ENCODE peak calls at places on chromosomes 4 and X, in ten cellular contexts. Y is cardiac muscle cell; X is HFF-Myc; I is fibroblast of lung; O is coronary artery; R is NT2/D1; Z is testis; S is brain microvascular endothelial cell; H is naive thymus-derived CD4-positive, alpha-beta T cell; E is adipocyte. A is an unnamed sample.

GRCh38 chrX:32195611-32196010 is 1015.7 kb downstream of the DMD start:
- DNase-seq in O (no peak), S (no peak), Y (no peak), H (no peak), E (no peak), R (no peak), X (no peak), Z (peak), I (no peak), A (no peak)

GRCh38 chr4:19739101-19739651 is 512.5 kb upstream of the SLIT2 start:
- DNase-seq in X (peak), I (peak), Y (peak), E (peak), R (no peak), H (no peak), O (no peak), Z (no peak), S (peak), A (peak)

GRCh38 chr4:74016068-74016467 is 17.6 kb upstream of the CXCL5 start:
- DNase-seq in O (no peak), H (no peak), S (no peak), E (no peak), X (no peak), Z (no peak), I (peak), Y (no peak), R (no peak), A (no peak)

GRCh38 chr4:186953601-186954260 is 230.1 kb upstream of the FAT1 start:
- DNase-seq in R (no peak), X (no peak), H (no peak), S (no peak), O (no peak), Y (no peak), Z (no peak), I (no peak), E (no peak), A (no peak)

GRCh38 chr4:56102581-56102980 is 153.8 kb downstream of the CEP135 start:
- DNase-seq in H (no peak), Y (no peak), Z (no peak), R (no peak), O (no peak), X (no peak), S (no peak), E (no peak), I (no peak), A (no peak)

GRCh38 chrX:149283853-149284252 is 221.3 kb downstream of the IDS start:
- DNase-seq in R (no peak), H (no peak), S (no peak), I (no peak), Y (no peak), X (no peak), O (no peak), Z (no peak), E (no peak), A (no peak)

GRCh38 chrX:97389761-97390192 is 506.1 kb downstream of the RPA4 start:
- DNase-seq in E (peak), H (no peak), Y (peak), X (peak), O (no peak), I (peak), R (no peak), S (peak), Z (no peak), A (peak)

GRCh38 chr4:30429813-30430466 is 290.2 kb upstream of the PCDH7 start:
- DNase-seq in O (no peak), S (peak), X (no peak), E (peak), H (no peak), R (no peak), Y (peak), Z (no peak), I (peak), A (no peak)

GRCh38 chrX:49071877-49072711 is 1.7 kb downstream of the PRAF2 start:
- DNase-seq in Z (peak), Y (peak), E (peak), R (no peak), H (no peak), O (peak), S (peak), X (no peak), I (peak), A (no peak)

GRCh38 chrX:97743014-97743413 is 859.3 kb downstream of the RPA4 start:
- DNase-seq in Y (peak), H (no peak), Z (no peak), S (no peak), R (no peak), X (no peak), E (no peak), O (no peak), I (no peak), A (no peak)

GRCh38 chr4:13893987-13894386 is 266.5 kb upstream of the BOD1L1 start:
- DNase-seq in H (no peak), Z (no peak), S (no peak), O (no peak), E (peak), Y (no peak), I (peak), X (no peak), R (no peak), A (no peak)

GRCh38 chr4:7630559-7631287 is 196.0 kb upstream of the PSAPL1 start:
- DNase-seq in S (peak), R (no peak), O (no peak), H (no peak), E (peak), X (peak), Y (peak), I (peak), Z (peak), A (peak)

GRCh38 chrX:102899940-102900916 is 36.8 kb upstream of the RAB40AL start:
- DNase-seq in O (no peak), I (peak), H (peak), Y (peak), X (peak), Z (peak), R (peak), S (peak), E (peak), A (peak)

GRCh38 chr4:172843273-172843672 is 325.3 kb upstream of the GALNT7 start:
- DNase-seq in Z (no peak), S (no peak), O (no peak), Y (no peak), E (no peak), I (no peak), H (no peak), X (no peak), R (no peak), A (no peak)
- H3K4me3 ChIP-seq in Z (no peak), S (no peak), O (no peak), Y (no peak), E (no peak), I (no peak), H (no peak), X (no peak), R (no peak), A (no peak)

DNA sequence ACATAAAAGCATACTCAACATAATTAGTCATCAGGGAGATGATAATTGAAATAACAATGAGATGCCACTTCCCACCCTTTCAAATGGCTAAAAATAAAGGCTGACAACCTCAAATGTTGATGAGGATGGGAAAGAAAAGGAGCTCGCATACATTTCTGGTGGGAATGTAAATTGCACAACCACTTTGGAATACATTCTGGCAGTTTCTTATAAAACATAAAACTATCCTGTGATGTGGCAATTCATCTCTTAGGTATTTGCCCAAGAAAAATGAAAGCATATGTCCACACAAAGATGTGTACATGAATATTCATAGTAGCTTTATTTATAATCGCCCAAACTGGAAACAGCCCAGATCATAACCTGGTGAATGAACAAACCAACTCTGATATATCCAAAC is 682 bp upstream of the ZNF275 start:
- DNase-seq in I (peak), E (peak), X (no peak), Z (no peak), S (peak), O (no peak), Y (peak), R (no peak), H (no peak), A (no peak)
- H3K4me3 ChIP-seq in I (no peak), E (peak), X (peak), Z (no peak), S (peak), O (peak), Y (peak), R (peak), H (no peak), A (peak)

GRCh38 chrX:129654652-129655546 is at the start of gene APLN:
- DNase-seq in Y (peak), I (peak), Z (peak), H (no peak), S (no peak), R (no peak), O (peak), E (peak), X (no peak), A (peak)

GRCh38 chrX:129658429-129658828 is 3.7 kb upstream of the APLN start:
- DNase-seq in Y (no peak), E (no peak), Z (no peak), H (no peak), R (no peak), X (no peak), S (no peak), I (no peak), O (peak), A (no peak)

GRCh38 chrX:129653985-129654651 is 638 bp downstream of the APLN start:
- DNase-seq in E (peak), R (no peak), X (no peak), Z (peak), O (peak), S (no peak), Y (no peak), H (no peak), I (no peak), A (peak)

GRCh38 chrX:129653181-129653984 is 1.4 kb downstream of the APLN start:
- DNase-seq in R (no peak), E (no peak), I (no peak), H (no peak), S (no peak), Y (no peak), Z (no peak), O (peak), X (no peak), A (no peak)

GRCh38 chrX:129655547-129656248 is 942 bp upstream of the APLN start:
- DNase-seq in O (peak), X (no peak), S (no peak), E (no peak), Y (no peak), Z (no peak), I (no peak), H (no peak), R (no peak), A (no peak)
- H3K4me3 ChIP-seq in O (no peak), X (no peak), S (no peak), E (no peak), Y (no peak), Z (no peak), I (no peak), H (no peak), R (peak), A (no peak)

GRCh38 chrX:74535211-74535621 is 79.2 kb downstream of the RLIM start:
- DNase-seq in O (no peak), Z (peak), X (peak), I (peak), Y (peak), R (peak), S (peak), E (peak), H (no peak), A (peak)
- H3K4me3 ChIP-seq in O (peak), Z (peak), X (peak), I (peak), Y (peak), R (peak), S (peak), E (peak), H (peak), A (peak)

DNA sequence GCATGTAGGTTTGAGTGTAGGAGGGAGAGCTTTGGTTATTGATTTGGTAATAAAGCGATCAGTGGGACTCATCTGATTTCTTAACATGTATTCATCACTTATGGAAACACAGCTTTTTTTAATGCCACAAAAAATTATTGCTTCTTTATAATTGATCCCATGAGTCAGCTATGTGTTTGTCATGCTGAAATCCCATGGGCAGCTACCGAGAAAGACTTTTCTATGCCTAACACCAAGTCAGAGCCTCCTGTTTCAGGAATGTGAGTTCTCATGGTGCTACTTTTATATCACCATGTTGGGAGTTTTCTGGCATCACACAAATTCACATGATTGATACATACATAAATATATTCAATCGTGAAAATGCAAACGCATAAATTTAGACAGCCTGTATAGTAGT is 165.7 kb downstream of the RAPGEF2 start:
- DNase-seq in Y (no peak), H (no peak), I (no peak), R (no peak), X (no peak), Z (no peak), S (no peak), E (no peak), O (no peak), A (no peak)
- H3K4me3 ChIP-seq in Y (no peak), H (no peak), I (no peak), R (no peak), X (no peak), Z (no peak), S (no peak), E (peak), O (peak), A (no peak)

GRCh38 chr4:39026096-39026495 is 6.1 kb downstream of the TMEM156 start:
- DNase-seq in Y (no peak), S (no peak), R (no peak), X (no peak), Z (no peak), O (no peak), E (no peak), H (no peak), I (no peak), A (no peak)
- H3K4me3 ChIP-seq in Y (no peak), S (no peak), R (no peak), X (no peak), Z (no peak), O (no peak), E (no peak), H (no peak), I (no peak), A (no peak)

A was measured in MG63.